ENCODE peak calls at places on chromosomes 2 and 18, in eight cellular contexts. F is GM23338, Z is left ventricle myocardium inferior, U is psoas muscle, L is heart right ventricle, N is Peyer's patch, C is lung, A is breast epithelium. V is an unnamed sample.

GRCh38 chr2:10915236-10915635 is 3.5 kb downstream of the KCNF1 start:
- DNase-seq in F (no peak), Z (no peak), U (no peak), L (no peak), N (no peak), C (no peak), A (no peak), V (no peak)

GRCh38 chr2:68458962-68459361 is 8.1 kb downstream of the FBXO48 start:
- DNase-seq in F (no peak), Z (no peak), U (no peak), L (no peak), N (no peak), C (no peak), A (no peak), V (no peak)

GRCh38 chr2:168821992-168822391 is 19.6 kb downstream of the NOSTRIN start:
- DNase-seq in F (no peak), Z (no peak), U (no peak), L (no peak), N (no peak), C (no peak), A (no peak), V (no peak)

GRCh38 chr2:36667931-36668330 is 28.6 kb upstream of the VIT start:
- DNase-seq in F (peak; percentile 68), Z (no peak), U (no peak), L (no peak), N (no peak), C (no peak), A (no peak), V (no peak)

GRCh38 chr2:133773862-133774674 is 205.8 kb upstream of the NCKAP5 start:
- DNase-seq in F (no peak), Z (no peak), U (no peak), L (no peak), N (no peak), C (no peak), A (peak; percentile 68), V (no peak)

GRCh38 chr2:104388296-104388695 is 465.6 kb upstream of the POU3F3 start:
- DNase-seq in F (peak; percentile 24), Z (no peak), U (no peak), L (no peak), N (no peak), C (no peak), A (no peak), V (no peak)

GRCh38 chr2:129802290-129802689 is 177.2 kb upstream of the RAB6C start:
- DNase-seq in F (peak; percentile 17), Z (no peak), U (no peak), L (no peak), N (no peak), C (no peak), A (no peak), V (no peak)

GRCh38 chr2:216644846-216645635 is 11.8 kb downstream of the IGFBP2 start:
- DNase-seq in F (peak; percentile 28), Z (no peak), U (no peak), L (no peak), N (no peak), C (no peak), A (no peak), V (no peak)

GRCh38 chr18:63540131-63540530 is 2.0 kb upstream of the SERPINB12 start:
- DNase-seq in F (peak; percentile 53), Z (no peak), U (no peak), L (no peak), N (no peak), C (no peak), A (no peak), V (no peak)

GRCh38 chr2:181264436-181264835 is 192.8 kb upstream of the ITGA4 start:
- DNase-seq in F (no peak), Z (no peak), U (no peak), L (no peak), N (no peak), C (no peak), A (no peak), V (no peak)

GRCh38 chr2:154706660-154707059 is 8.2 kb downstream of the KCNJ3 start:
- DNase-seq in F (no peak), Z (no peak), U (no peak), L (no peak), N (no peak), C (no peak), A (no peak), V (no peak)

GRCh38 chr2:227871375-227871788 is at the start of gene DAW1:
- DNase-seq in F (peak; percentile 95), Z (peak; percentile 31), U (peak; percentile 67), L (peak; percentile 70), N (peak; percentile 64), C (peak; percentile 78), A (no peak), V (peak; percentile 81)

DNA sequence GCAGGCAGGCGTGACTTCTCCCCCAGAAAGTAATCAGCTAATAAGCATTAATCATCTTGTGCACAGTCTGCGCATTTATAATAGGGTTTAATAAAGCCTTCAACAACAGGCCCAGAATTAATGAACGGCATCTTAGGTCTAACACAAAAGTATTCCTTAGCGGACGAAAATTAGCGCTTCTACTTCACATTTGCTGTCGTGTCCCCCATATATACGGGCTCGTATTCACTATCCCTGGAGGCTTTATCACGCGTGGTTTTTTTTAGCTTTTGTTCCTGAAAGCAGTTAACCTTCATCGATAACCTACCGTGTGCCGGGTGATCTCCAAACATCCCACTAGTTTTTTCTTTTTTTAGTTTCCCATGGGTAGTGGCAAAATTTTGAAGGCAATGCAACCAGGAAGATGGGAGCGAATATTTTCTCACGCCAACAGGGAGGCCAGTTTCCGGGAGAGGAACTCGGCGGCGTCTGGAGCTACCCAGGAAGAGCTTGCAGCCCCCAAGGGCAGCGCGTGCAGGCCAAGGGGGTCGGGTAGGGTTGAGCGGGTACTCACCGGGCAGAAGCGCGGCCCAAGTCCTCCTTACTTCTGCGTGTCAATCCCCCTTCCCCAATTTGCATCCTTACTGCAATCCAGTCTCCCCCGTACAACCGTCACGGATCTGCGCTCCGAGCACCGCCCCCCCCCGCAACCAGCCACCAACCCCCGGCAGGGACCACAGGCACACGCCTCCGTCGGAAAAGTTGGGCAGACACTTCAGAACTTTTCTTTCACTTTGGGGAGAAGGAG is 1.5 kb downstream of the ATP8B1 start:
- DNase-seq in F (peak; percentile 45), Z (no peak), U (no peak), L (peak; percentile 23), N (peak; percentile 69), C (no peak), A (peak; percentile 16), V (no peak)
- H3K27me3 ChIP-seq in F (peaks cover 62% of the 10 kb centered on the region), Z (no peaks in the 10 kb centered on the region), U (no peaks in the 10 kb centered on the region), L (no peaks in the 10 kb centered on the region), N (no peaks in the 10 kb centered on the region), C (no peaks in the 10 kb centered on the region), A (no peaks in the 10 kb centered on the region), V (peaks cover 22% of the 10 kb centered on the region)

GRCh38 chr2:160319700-160320099 is 119.6 kb upstream of the ITGB6 start:
- DNase-seq in F (no peak), Z (no peak), U (no peak), L (no peak), N (no peak), C (no peak), A (no peak), V (no peak)

GRCh38 chr2:160315337-160315736 is 115.3 kb upstream of the ITGB6 start:
- DNase-seq in F (no peak), Z (no peak), U (no peak), L (no peak), N (no peak), C (no peak), A (no peak), V (no peak)

GRCh38 chr2:160322320-160322719 is 122.2 kb upstream of the ITGB6 start:
- DNase-seq in F (no peak), Z (no peak), U (no peak), L (no peak), N (no peak), C (no peak), A (no peak), V (no peak)

GRCh38 chr2:160321025-160321424 is 121.0 kb upstream of the ITGB6 start:
- DNase-seq in F (no peak), Z (no peak), U (no peak), L (no peak), N (no peak), C (peak; percentile 35), A (no peak), V (no peak)

DNA sequence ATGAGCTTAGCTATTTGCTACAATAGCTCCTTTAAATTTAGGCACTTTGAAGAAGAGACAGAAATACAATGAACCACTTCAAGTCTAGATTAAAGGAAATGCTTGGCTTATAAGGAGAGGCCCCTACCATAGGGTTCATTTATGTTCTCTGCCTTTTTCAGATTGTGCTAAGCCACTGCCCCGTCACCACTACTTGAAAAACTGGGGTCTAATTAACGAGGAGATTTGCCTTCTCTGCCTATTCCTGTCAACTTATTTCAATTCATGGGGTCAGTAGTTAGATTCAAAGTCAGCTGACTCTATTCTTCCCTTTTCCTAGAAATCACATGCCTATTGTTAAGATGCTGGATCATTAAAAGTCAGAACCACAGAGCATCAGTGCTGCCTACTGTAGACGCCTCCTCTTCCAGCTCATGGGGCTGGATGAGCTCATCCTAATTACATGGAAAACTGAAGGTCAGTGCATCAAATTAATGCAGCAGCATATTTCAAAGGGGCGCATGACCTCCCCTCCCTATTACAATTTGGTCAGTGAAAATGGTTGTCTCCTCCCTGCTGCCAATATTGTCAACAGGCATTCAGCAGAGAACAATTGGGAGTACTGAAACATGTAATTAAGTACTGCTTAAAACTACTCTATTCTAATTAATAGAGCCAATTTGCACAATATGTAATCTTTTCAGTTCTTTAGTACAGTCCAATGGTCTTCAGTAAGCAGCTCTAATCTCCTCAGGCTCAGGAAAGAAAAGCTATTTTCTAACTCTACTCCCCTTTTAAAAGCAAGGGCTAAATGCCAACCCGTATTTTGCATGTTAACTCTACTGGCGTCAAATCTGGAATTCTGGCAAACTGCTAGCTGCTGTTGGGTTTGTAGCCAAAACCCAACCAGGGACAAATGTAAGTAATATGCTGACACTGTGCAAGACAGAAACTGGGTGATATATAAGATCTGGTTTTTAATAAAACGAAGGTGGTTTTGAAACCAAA is 117.3 kb upstream of the ITGB6 start:
- DNase-seq in F (no peak), Z (no peak), U (no peak), L (no peak), N (no peak), C (no peak), A (no peak), V (no peak)
- H3K27ac ChIP-seq in F (no peak overlapping the region), Z (peak overlapping the region; percentile 72), U (peak overlapping the region; percentile 84), L (peak overlapping the region; percentile 25), N (no peak overlapping the region), C (peak overlapping the region; percentile 52), A (peak overlapping the region; percentile 64), V (peak overlapping the region; percentile 20)

GRCh38 chr2:211512746-211513145 is 956.3 kb downstream of the CPS1 start:
- DNase-seq in F (no peak), Z (no peak), U (no peak), L (no peak), N (no peak), C (no peak), A (no peak), V (no peak)
- TF ChIP-seq CTCF in F (no peak), Z (no peak), U (no peak), L (no peak), N (no peak), C (no peak), A (no peak), V (no peak)

GRCh38 chr2:192574552-192574951 is 379.8 kb upstream of the TMEFF2 start:
- DNase-seq in F (no peak), Z (no peak), U (no peak), L (no peak), N (no peak), C (no peak), A (no peak), V (no peak)

GRCh38 chr2:192571636-192572035 is 376.9 kb upstream of the TMEFF2 start:
- DNase-seq in F (no peak), Z (no peak), U (no peak), L (no peak), N (no peak), C (no peak), A (no peak), V (no peak)

GRCh38 chr2:192566863-192567262 is 372.1 kb upstream of the TMEFF2 start:
- DNase-seq in F (no peak), Z (no peak), U (no peak), L (no peak), N (no peak), C (no peak), A (no peak), V (no peak)

GRCh38 chr2:192570786-192571185 is 376.1 kb upstream of the TMEFF2 start:
- DNase-seq in F (no peak), Z (no peak), U (no peak), L (no peak), N (no peak), C (no peak), A (no peak), V (no peak)
- H3K27me3 ChIP-seq in F (no peaks in the 10 kb centered on the region), Z (no peaks in the 10 kb centered on the region), U (no peaks in the 10 kb centered on the region), L (no peaks in the 10 kb centered on the region), N (no peaks in the 10 kb centered on the region), C (no peaks in the 10 kb centered on the region), A (no peaks in the 10 kb centered on the region), V (no peaks in the 10 kb centered on the region)

V was measured in spleen.